ENCODE peak calls at places on chromosomes 4 and X, in nine cellular contexts. B is pancreas; S is NCI-H345; V is psoas muscle; H is stimulated activated naive CD8-positive, alpha-beta T cell treated with anti-CD3 and anti-CD28 coated beads, Interleukin-15, Interleukin-2, amounts not matched to agents 100 U/mL and 50 U/mL, for 24 hours; F is EL; O is neural crest cell; J is A549; R is naive thymus-derived CD8-positive, alpha-beta T cell. P is an unnamed sample.

GRCh38 chr4:45241976-45242375 is 515.6 kb upstream of the GNPDA2 start:
- DNase-seq in B (no peak), S (no peak), V (no peak), H (no peak), F (no peak), O (no peak), J (no peak), R (no peak), P (no peak)

GRCh38 chr4:159105761-159106243 is 2.9 kb downstream of the RAPGEF2 start:
- DNase-seq in B (no peak), S (no peak), V (no peak), H (peak; percentile 25), F (peak; percentile 63), O (no peak), J (no peak), R (no peak), P (no peak)

GRCh38 chr4:173357939-173358338 is 12.8 kb upstream of the SAP30 start:
- DNase-seq in B (no peak), S (no peak), V (no peak), H (no peak), F (no peak), O (no peak), J (no peak), R (no peak), P (no peak)

GRCh38 chr4:13540446-13541175 is 3.7 kb downstream of the NKX3-2 start:
- DNase-seq in B (no peak), S (no peak), V (no peak), H (no peak), F (no peak), O (no peak), J (no peak), R (no peak), P (no peak)

GRCh38 chr4:15936495-15936894 is 2.0 kb downstream of the FGFBP1 start:
- DNase-seq in B (no peak), S (peak; percentile 63), V (no peak), H (no peak), F (no peak), O (no peak), J (no peak), R (no peak), P (no peak)

GRCh38 chr4:87075876-87076275 is 141.1 kb downstream of the AFF1 start:
- DNase-seq in B (no peak), S (no peak), V (no peak), H (no peak), F (no peak), O (no peak), J (no peak), R (no peak), P (no peak)

GRCh38 chr4:17884063-17884462 is 73.3 kb downstream of the NCAPG start:
- DNase-seq in B (no peak), S (no peak), V (no peak), H (no peak), F (peak; percentile 2), O (no peak), J (no peak), R (no peak), P (no peak)

GRCh38 chrX:44245730-44246129 is 97.7 kb downstream of the EFHC2 start:
- DNase-seq in B (no peak), S (no peak), V (no peak), H (peak; percentile 10), F (no peak), O (no peak), J (no peak), R (peak; percentile 6), P (no peak)

GRCh38 chrX:16465081-16465876 is 184.7 kb upstream of the S100G start:
- DNase-seq in B (no peak), S (no peak), V (no peak), H (no peak), F (no peak), O (no peak), J (no peak), R (no peak), P (no peak)

GRCh38 chr4:23382880-23383279 is 507.0 kb downstream of the PPARGC1A start:
- DNase-seq in B (no peak), S (no peak), V (no peak), H (no peak), F (no peak), O (no peak), J (no peak), R (no peak), P (no peak)

GRCh38 chrX:46203115-46203514 is 342.1 kb downstream of the ZNF674 start:
- DNase-seq in B (no peak), S (no peak), V (no peak), H (no peak), F (no peak), O (no peak), J (no peak), R (no peak), P (no peak)

GRCh38 chr4:105972946-105973621 is 77.8 kb downstream of the NPNT start:
- DNase-seq in B (no peak), S (no peak), V (no peak), H (no peak), F (no peak), O (no peak), J (no peak), R (no peak), P (no peak)

GRCh38 chr4:150217804-150218203 is 139.6 kb downstream of the DCLK2 start:
- DNase-seq in B (peak; percentile 49), S (peak; percentile 29), V (no peak), H (no peak), F (no peak), O (no peak), J (no peak), R (no peak), P (peak; percentile 49)

P was measured in left ventricle myocardium superior.